ENCODE peak calls at places on chromosomes 1 and 21, in seven cellular contexts. One of them, this sample, is unnamed.

GRCh38 chr1:39230261-39231190 is 26.0 kb downstream of the MACF1 start:
- DNase-seq in brain microvascular endothelial cell: no peak
- DNase-seq in endothelial cell: no peak
- DNase-seq in heart right ventricle: no peak
- DNase-seq in progenitor cell of endocrine pancreas: no peak
- DNase-seq in CD4-positive, alpha-beta T cell: peak; percentile 16
- DNase-seq in IMR-90: no peak
- DNase-seq in this sample: no peak

GRCh38 chr1:162882248-162882666 is 21.3 kb upstream of the CCDC190 start:
- DNase-seq in brain microvascular endothelial cell: no peak
- DNase-seq in endothelial cell: no peak
- DNase-seq in heart right ventricle: no peak
- DNase-seq in progenitor cell of endocrine pancreas: no peak
- DNase-seq in CD4-positive, alpha-beta T cell: no peak
- DNase-seq in IMR-90: no peak
- DNase-seq in this sample: no peak

GRCh38 chr21:28916150-28916893 is 76.4 kb downstream of the LTN1 start:
- DNase-seq in brain microvascular endothelial cell: no peak
- DNase-seq in endothelial cell: no peak
- DNase-seq in heart right ventricle: no peak
- DNase-seq in progenitor cell of endocrine pancreas: no peak
- DNase-seq in CD4-positive, alpha-beta T cell: no peak
- DNase-seq in IMR-90: no peak
- DNase-seq in this sample: no peak

GRCh38 chr1:204127597-204128242 is 24.1 kb downstream of the ETNK2 start:
- DNase-seq in brain microvascular endothelial cell: peak; percentile 69
- DNase-seq in endothelial cell: peak; percentile 75
- DNase-seq in heart right ventricle: peak; percentile 60
- DNase-seq in progenitor cell of endocrine pancreas: peak; percentile 52
- DNase-seq in CD4-positive, alpha-beta T cell: no peak
- DNase-seq in IMR-90: peak; percentile 88
- DNase-seq in this sample: peak; percentile 96

GRCh38 chr21:22842875-22843274 is 1844.7 kb downstream of the NCAM2 start:
- DNase-seq in brain microvascular endothelial cell: no peak
- DNase-seq in endothelial cell: no peak
- DNase-seq in heart right ventricle: no peak
- DNase-seq in progenitor cell of endocrine pancreas: no peak
- DNase-seq in CD4-positive, alpha-beta T cell: no peak
- DNase-seq in IMR-90: no peak
- DNase-seq in this sample: no peak

GRCh38 chr1:36166938-36167910 is 11.3 kb downstream of the MAP7D1 start:
- DNase-seq in brain microvascular endothelial cell: peak; percentile 37
- DNase-seq in endothelial cell: no peak
- DNase-seq in heart right ventricle: no peak
- DNase-seq in progenitor cell of endocrine pancreas: no peak
- DNase-seq in CD4-positive, alpha-beta T cell: no peak
- DNase-seq in IMR-90: peak; percentile 79
- DNase-seq in this sample: no peak

GRCh38 chr1:149884433-149885363 is 14.7 kb upstream of the BOLA1 start:
- DNase-seq in brain microvascular endothelial cell: peak; percentile 7
- DNase-seq in endothelial cell: no peak
- DNase-seq in heart right ventricle: no peak
- DNase-seq in progenitor cell of endocrine pancreas: no peak
- DNase-seq in CD4-positive, alpha-beta T cell: no peak
- DNase-seq in IMR-90: peak; percentile 30
- DNase-seq in this sample: peak; percentile 47

GRCh38 chr1:29364101-29364678 is 127.9 kb downstream of the PTPRU start:
- DNase-seq in brain microvascular endothelial cell: no peak
- DNase-seq in endothelial cell: no peak
- DNase-seq in heart right ventricle: no peak
- DNase-seq in progenitor cell of endocrine pancreas: no peak
- DNase-seq in CD4-positive, alpha-beta T cell: no peak
- DNase-seq in IMR-90: no peak
- DNase-seq in this sample: no peak

GRCh38 chr21:21184771-21185528 is 186.7 kb downstream of the NCAM2 start:
- DNase-seq in brain microvascular endothelial cell: no peak
- DNase-seq in endothelial cell: no peak
- DNase-seq in heart right ventricle: no peak
- DNase-seq in progenitor cell of endocrine pancreas: no peak
- DNase-seq in CD4-positive, alpha-beta T cell: no peak
- DNase-seq in IMR-90: no peak
- DNase-seq in this sample: no peak

GRCh38 chr1:203599875-203600781 is 26.5 kb upstream of the ATP2B4 start:
- DNase-seq in brain microvascular endothelial cell: no peak
- DNase-seq in endothelial cell: no peak
- DNase-seq in heart right ventricle: no peak
- DNase-seq in progenitor cell of endocrine pancreas: no peak
- DNase-seq in CD4-positive, alpha-beta T cell: no peak
- DNase-seq in IMR-90: no peak
- DNase-seq in this sample: no peak

GRCh38 chr1:48775817-48776399 is 783 bp downstream of the BEND5 start:
- DNase-seq in brain microvascular endothelial cell: no peak
- DNase-seq in endothelial cell: no peak
- DNase-seq in heart right ventricle: no peak
- DNase-seq in progenitor cell of endocrine pancreas: no peak
- DNase-seq in CD4-positive, alpha-beta T cell: no peak
- DNase-seq in IMR-90: no peak
- DNase-seq in this sample: no peak

GRCh38 chr1:163410073-163410522 is 88.3 kb downstream of the NUF2 start:
- DNase-seq in brain microvascular endothelial cell: peak; percentile 56
- DNase-seq in endothelial cell: peak; percentile 68
- DNase-seq in heart right ventricle: peak; percentile 17
- DNase-seq in progenitor cell of endocrine pancreas: peak; percentile 55
- DNase-seq in CD4-positive, alpha-beta T cell: no peak
- DNase-seq in IMR-90: peak; percentile 56
- DNase-seq in this sample: peak; percentile 75

GRCh38 chr1:81439046-81439823 is 361.5 kb upstream of the ADGRL2 start:
- DNase-seq in brain microvascular endothelial cell: no peak
- DNase-seq in endothelial cell: no peak
- DNase-seq in heart right ventricle: no peak
- DNase-seq in progenitor cell of endocrine pancreas: no peak
- DNase-seq in CD4-positive, alpha-beta T cell: no peak
- DNase-seq in IMR-90: no peak
- DNase-seq in this sample: no peak

GRCh38 chr1:31745071-31745897 is 18.9 kb downstream of the ADGRB2 start:
- DNase-seq in brain microvascular endothelial cell: peak; percentile 63
- DNase-seq in endothelial cell: peak; percentile 86
- DNase-seq in heart right ventricle: peak; percentile 59
- DNase-seq in progenitor cell of endocrine pancreas: peak; percentile 59
- DNase-seq in CD4-positive, alpha-beta T cell: peak; percentile 32
- DNase-seq in IMR-90: peak; percentile 53
- DNase-seq in this sample: peak; percentile 66

GRCh38 chr21:16420086-16420724 is 690.4 kb downstream of the USP25 start:
- DNase-seq in brain microvascular endothelial cell: peak; percentile 16
- DNase-seq in endothelial cell: peak; percentile 14
- DNase-seq in heart right ventricle: peak; percentile 64
- DNase-seq in progenitor cell of endocrine pancreas: no peak
- DNase-seq in CD4-positive, alpha-beta T cell: no peak
- DNase-seq in IMR-90: peak; percentile 18
- DNase-seq in this sample: peak; percentile 47

GRCh38 chr1:54786778-54787177 is 14.3 kb downstream of the TTC22 start:
- DNase-seq in brain microvascular endothelial cell: no peak
- DNase-seq in endothelial cell: no peak
- DNase-seq in heart right ventricle: no peak
- DNase-seq in progenitor cell of endocrine pancreas: no peak
- DNase-seq in CD4-positive, alpha-beta T cell: no peak
- DNase-seq in IMR-90: no peak
- DNase-seq in this sample: no peak

GRCh38 chr1:54781023-54781723 is 16.9 kb upstream of the PARS2 start:
- DNase-seq in brain microvascular endothelial cell: no peak
- DNase-seq in endothelial cell: peak; percentile 39
- DNase-seq in heart right ventricle: no peak
- DNase-seq in progenitor cell of endocrine pancreas: peak; percentile 23
- DNase-seq in CD4-positive, alpha-beta T cell: no peak
- DNase-seq in IMR-90: no peak
- DNase-seq in this sample: no peak

GRCh38 chr1:54784066-54784465 is 17.1 kb downstream of the TTC22 start:
- DNase-seq in brain microvascular endothelial cell: no peak
- DNase-seq in endothelial cell: no peak
- DNase-seq in heart right ventricle: no peak
- DNase-seq in progenitor cell of endocrine pancreas: no peak
- DNase-seq in CD4-positive, alpha-beta T cell: no peak
- DNase-seq in IMR-90: no peak
- DNase-seq in this sample: no peak

GRCh38 chr1:54782156-54782555 is 17.8 kb upstream of the PARS2 start:
- DNase-seq in brain microvascular endothelial cell: no peak
- DNase-seq in endothelial cell: no peak
- DNase-seq in heart right ventricle: no peak
- DNase-seq in progenitor cell of endocrine pancreas: no peak
- DNase-seq in CD4-positive, alpha-beta T cell: no peak
- DNase-seq in IMR-90: no peak
- DNase-seq in this sample: no peak

DNA sequence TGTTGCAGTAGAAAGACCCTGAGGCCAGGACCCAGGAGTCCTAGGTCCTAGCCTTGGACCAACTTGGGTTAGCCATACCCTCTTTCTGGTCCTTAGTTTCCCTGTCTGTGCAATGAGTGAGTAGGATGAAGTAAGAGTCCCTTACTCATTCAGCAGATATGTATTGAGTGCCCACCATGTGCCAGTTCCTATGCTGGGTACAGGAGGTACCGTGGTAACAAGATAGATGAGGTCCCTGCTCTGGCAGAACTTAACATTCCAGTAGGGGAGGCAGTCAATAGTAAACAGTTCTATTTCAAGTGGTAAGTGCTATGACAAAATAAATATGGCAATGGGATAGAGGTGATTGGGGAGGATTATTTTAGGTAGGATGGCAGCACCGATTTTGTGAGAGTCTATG is 18.3 kb upstream of the PARS2 start:
- DNase-seq in brain microvascular endothelial cell: no peak
- DNase-seq in endothelial cell: no peak
- DNase-seq in heart right ventricle: no peak
- DNase-seq in progenitor cell of endocrine pancreas: no peak
- DNase-seq in CD4-positive, alpha-beta T cell: no peak
- DNase-seq in IMR-90: no peak
- DNase-seq in this sample: no peak
- TF ChIP-seq CTCF in brain microvascular endothelial cell: no peak
- TF ChIP-seq CTCF in endothelial cell: no peak
- TF ChIP-seq CTCF in heart right ventricle: no peak
- TF ChIP-seq CTCF in progenitor cell of endocrine pancreas: no peak
- TF ChIP-seq CTCF in CD4-positive, alpha-beta T cell: no peak
- TF ChIP-seq CTCF in IMR-90: no peak
- TF ChIP-seq CTCF in this sample: no peak

GRCh38 chr1:94237291-94238226 is at the start of gene ARHGAP29:
- DNase-seq in brain microvascular endothelial cell: peak; percentile 74
- DNase-seq in endothelial cell: peak; percentile 94
- DNase-seq in heart right ventricle: peak; percentile 87
- DNase-seq in progenitor cell of endocrine pancreas: peak; percentile 87
- DNase-seq in CD4-positive, alpha-beta T cell: peak; percentile 7
- DNase-seq in IMR-90: peak; percentile 50
- DNase-seq in this sample: peak; percentile 80
- TF ChIP-seq CTCF in brain microvascular endothelial cell: peak; percentile 20
- TF ChIP-seq CTCF in endothelial cell: no peak
- TF ChIP-seq CTCF in heart right ventricle: no peak
- TF ChIP-seq CTCF in progenitor cell of endocrine pancreas: no peak
- TF ChIP-seq CTCF in CD4-positive, alpha-beta T cell: no peak
- TF ChIP-seq CTCF in IMR-90: no peak
- TF ChIP-seq CTCF in this sample: no peak

GRCh38 chr1:9901148-9902059 is 8.7 kb downstream of the CTNNBIP1 start:
- DNase-seq in brain microvascular endothelial cell: no peak
- DNase-seq in endothelial cell: no peak
- DNase-seq in heart right ventricle: peak; percentile 55
- DNase-seq in progenitor cell of endocrine pancreas: no peak
- DNase-seq in CD4-positive, alpha-beta T cell: no peak
- DNase-seq in IMR-90: no peak
- DNase-seq in this sample: no peak

GRCh38 chr1:9904571-9904970 is 5.5 kb downstream of the CTNNBIP1 start:
- DNase-seq in brain microvascular endothelial cell: peak; percentile 48
- DNase-seq in endothelial cell: no peak
- DNase-seq in heart right ventricle: no peak
- DNase-seq in progenitor cell of endocrine pancreas: no peak
- DNase-seq in CD4-positive, alpha-beta T cell: no peak
- DNase-seq in IMR-90: peak; percentile 54
- DNase-seq in this sample: no peak

GRCh38 chr1:9903801-9904527 is 6.1 kb downstream of the CTNNBIP1 start:
- DNase-seq in brain microvascular endothelial cell: no peak
- DNase-seq in endothelial cell: no peak
- DNase-seq in heart right ventricle: no peak
- DNase-seq in progenitor cell of endocrine pancreas: no peak
- DNase-seq in CD4-positive, alpha-beta T cell: no peak
- DNase-seq in IMR-90: no peak
- DNase-seq in this sample: no peak

GRCh38 chr1:9902060-9902452 is 8.0 kb downstream of the CTNNBIP1 start:
- DNase-seq in brain microvascular endothelial cell: no peak
- DNase-seq in endothelial cell: no peak
- DNase-seq in heart right ventricle: no peak
- DNase-seq in progenitor cell of endocrine pancreas: no peak
- DNase-seq in CD4-positive, alpha-beta T cell: no peak
- DNase-seq in IMR-90: no peak
- DNase-seq in this sample: no peak

GRCh38 chr1:9900142-9901043 is 9.7 kb downstream of the CTNNBIP1 start:
- DNase-seq in brain microvascular endothelial cell: no peak
- DNase-seq in endothelial cell: no peak
- DNase-seq in heart right ventricle: peak; percentile 85
- DNase-seq in progenitor cell of endocrine pancreas: no peak
- DNase-seq in CD4-positive, alpha-beta T cell: no peak
- DNase-seq in IMR-90: no peak
- DNase-seq in this sample: no peak
- TF ChIP-seq CTCF in brain microvascular endothelial cell: no peak
- TF ChIP-seq CTCF in endothelial cell: no peak
- TF ChIP-seq CTCF in heart right ventricle: no peak
- TF ChIP-seq CTCF in progenitor cell of endocrine pancreas: no peak
- TF ChIP-seq CTCF in CD4-positive, alpha-beta T cell: no peak
- TF ChIP-seq CTCF in IMR-90: no peak
- TF ChIP-seq CTCF in this sample: no peak

DNA sequence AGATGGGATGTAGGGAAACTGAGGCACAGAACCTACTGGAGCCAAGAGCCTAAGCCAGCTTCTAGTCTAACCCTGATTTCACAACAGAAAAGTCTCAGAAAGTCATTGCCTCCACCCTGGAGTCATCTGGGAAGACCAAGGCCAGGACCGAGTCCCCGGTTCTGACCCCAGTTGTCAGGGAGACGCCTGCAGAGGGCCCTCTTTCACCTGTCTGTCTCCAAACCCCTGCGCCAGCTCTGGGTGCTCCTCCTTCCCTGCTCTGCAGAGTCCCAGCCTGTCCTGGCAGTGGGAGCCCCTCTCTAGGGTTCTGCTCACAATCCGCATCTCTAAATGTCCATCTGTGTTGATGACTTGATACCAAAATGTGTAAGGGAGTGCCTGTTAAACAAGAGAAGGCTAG is 149.7 kb downstream of the PGBD5 start:
- DNase-seq in brain microvascular endothelial cell: no peak
- DNase-seq in endothelial cell: no peak
- DNase-seq in heart right ventricle: no peak
- DNase-seq in progenitor cell of endocrine pancreas: no peak
- DNase-seq in CD4-positive, alpha-beta T cell: no peak
- DNase-seq in IMR-90: no peak
- DNase-seq in this sample: no peak
- TF ChIP-seq CTCF in brain microvascular endothelial cell: no peak
- TF ChIP-seq CTCF in endothelial cell: no peak
- TF ChIP-seq CTCF in heart right ventricle: no peak
- TF ChIP-seq CTCF in progenitor cell of endocrine pancreas: no peak
- TF ChIP-seq CTCF in CD4-positive, alpha-beta T cell: no peak
- TF ChIP-seq CTCF in IMR-90: no peak
- TF ChIP-seq CTCF in this sample: no peak

DNA sequence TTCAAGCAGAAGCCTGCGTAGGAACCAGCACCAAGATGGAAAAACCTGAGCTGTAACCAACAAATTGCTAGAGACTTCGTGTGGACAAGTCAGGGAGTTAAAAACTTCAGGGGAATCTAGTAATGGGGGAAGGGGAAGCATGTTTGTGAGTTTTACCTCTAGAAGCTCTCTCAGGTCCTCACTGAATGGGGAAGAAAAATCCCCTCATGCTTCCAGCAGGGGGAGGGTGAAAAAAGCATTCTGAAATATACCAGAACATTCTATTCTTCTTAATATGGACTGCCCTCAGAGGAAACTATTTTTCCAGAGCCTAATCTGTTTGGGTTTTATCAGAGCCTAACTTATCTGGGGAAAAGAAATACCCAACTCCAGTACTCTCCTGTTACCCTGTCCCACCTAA is 28.6 kb downstream of the GNG12 start:
- DNase-seq in brain microvascular endothelial cell: no peak
- DNase-seq in endothelial cell: no peak
- DNase-seq in heart right ventricle: no peak
- DNase-seq in progenitor cell of endocrine pancreas: no peak
- DNase-seq in CD4-positive, alpha-beta T cell: no peak
- DNase-seq in IMR-90: no peak
- DNase-seq in this sample: no peak
- TF ChIP-seq CTCF in brain microvascular endothelial cell: peak; percentile 39
- TF ChIP-seq CTCF in endothelial cell: peak; percentile 12
- TF ChIP-seq CTCF in heart right ventricle: no peak
- TF ChIP-seq CTCF in progenitor cell of endocrine pancreas: peak; percentile 24
- TF ChIP-seq CTCF in CD4-positive, alpha-beta T cell: no peak
- TF ChIP-seq CTCF in IMR-90: peak; percentile 14
- TF ChIP-seq CTCF in this sample: no peak

This sample was measured in MCF 10A.